ENCODE peak calls at places on chromosomes 5 and 9, in seven cellular contexts. T is NCI-H446; J is caudate nucleus; S is psoas muscle; O is dermis blood vessel endothelial cell; N is amniotic epithelial cell; E is activated T-cell treated with anti-CD3 and anti-CD28 coated beads, Interleukin-2, amount 50 U/mL, for 72 hours. X is an unnamed sample.

GRCh38 chr9:13719981-13720380 is 440.5 kb upstream of the MPDZ start:
- DNase-seq in T (no peak), J (no peak), S (no peak), O (no peak), N (peak), E (no peak), X (no peak)

GRCh38 chr9:17600962-17601593 is 22.2 kb downstream of the SH3GL2 start:
- DNase-seq in T (no peak), J (no peak), S (no peak), O (no peak), N (peak), E (no peak), X (no peak)

GRCh38 chr9:70832487-70832886 is 288.9 kb downstream of the TRPM3 start:
- DNase-seq in T (no peak), J (no peak), S (no peak), O (no peak), N (peak), E (no peak), X (no peak)

GRCh38 chr9:69429281-69429680 is 104.3 kb downstream of the ENTREP1 start:
- DNase-seq in T (no peak), J (no peak), S (no peak), O (no peak), N (no peak), E (no peak), X (no peak)

GRCh38 chr5:57386958-57387357 is 95.7 kb downstream of the ACTBL2 start:
- DNase-seq in T (no peak), J (no peak), S (no peak), O (peak), N (peak), E (no peak), X (no peak)

GRCh38 chr5:163569284-163569683 is 63.9 kb downstream of the MAT2B start:
- DNase-seq in T (no peak), J (no peak), S (no peak), O (peak), N (peak), E (no peak), X (no peak)

GRCh38 chr5:96857924-96858323 is 18.4 kb upstream of the ERAP2 start:
- DNase-seq in T (no peak), J (no peak), S (no peak), O (no peak), N (no peak), E (no peak), X (no peak)

GRCh38 chr5:154995679-154996078 is 17.9 kb upstream of the KIF4B start:
- DNase-seq in T (no peak), J (no peak), S (no peak), O (peak), N (no peak), E (no peak), X (no peak)

GRCh38 chr9:138114501-138115245 is 237.1 kb downstream of the CACNA1B start:
- DNase-seq in T (no peak), J (no peak), S (no peak), O (no peak), N (no peak), E (no peak), X (no peak)

GRCh38 chr9:136107155-136107952 is 11.3 kb downstream of the TMEM250 start:
- DNase-seq in T (no peak), J (no peak), S (peak), O (no peak), N (no peak), E (peak), X (peak)

GRCh38 chr5:105274079-105274478 is 1711.5 kb upstream of the NUDT12 start:
- DNase-seq in T (no peak), J (no peak), S (no peak), O (no peak), N (no peak), E (no peak), X (no peak)

GRCh38 chr5:111699976-111700375 is 57.0 kb downstream of the NREP start:
- DNase-seq in T (no peak), J (no peak), S (no peak), O (no peak), N (no peak), E (no peak), X (no peak)

GRCh38 chr5:41870621-41871048 is 410 bp upstream of the OXCT1 start:
- DNase-seq in T (no peak), J (no peak), S (no peak), O (no peak), N (no peak), E (no peak), X (no peak)

GRCh38 chr9:69542942-69543704 is 129.0 kb downstream of the APBA1 start:
- DNase-seq in T (no peak), J (peak), S (no peak), O (no peak), N (no peak), E (no peak), X (no peak)

GRCh38 chr9:126377521-126377920 is 50.9 kb downstream of the MVB12B start:
- DNase-seq in T (no peak), J (peak), S (no peak), O (no peak), N (no peak), E (no peak), X (no peak)

GRCh38 chr5:178192787-178193186 is 5.6 kb upstream of the GMCL2 start:
- DNase-seq in T (no peak), J (no peak), S (no peak), O (no peak), N (no peak), E (no peak), X (no peak)

GRCh38 chr5:6583049-6583880 is 49.6 kb downstream of the NSUN2 start:
- DNase-seq in T (no peak), J (no peak), S (peak), O (peak), N (peak), E (peak), X (peak)

GRCh38 chr5:16596541-16596940 is 20.3 kb downstream of the RETREG1 start:
- DNase-seq in T (no peak), J (no peak), S (no peak), O (no peak), N (peak), E (no peak), X (no peak)

GRCh38 chr9:109182940-109183798 is 16.1 kb upstream of the FRRS1L start:
- DNase-seq in T (no peak), J (no peak), S (no peak), O (peak), N (peak), E (peak), X (no peak)

GRCh38 chr5:55800924-55801323 is 50.2 kb upstream of the IL31RA start:
- DNase-seq in T (no peak), J (no peak), S (no peak), O (no peak), N (no peak), E (no peak), X (no peak)

GRCh38 chr5:177429248-177430045 is 3.0 kb downstream of the GRK6 start:
- DNase-seq in T (no peak), J (no peak), S (peak), O (no peak), N (peak), E (peak), X (peak)

GRCh38 chr5:73973135-73973534 is 347.1 kb downstream of the ARHGEF28 start:
- DNase-seq in T (no peak), J (no peak), S (no peak), O (no peak), N (no peak), E (no peak), X (no peak)

GRCh38 chr9:130857864-130858730 is 23.0 kb downstream of the ABL1 start:
- DNase-seq in T (no peak), J (no peak), S (peak), O (peak), N (peak), E (no peak), X (no peak)

GRCh38 chr5:32522429-32523143 is 62.8 kb upstream of the SUB1 start:
- DNase-seq in T (no peak), J (no peak), S (peak), O (no peak), N (peak), E (peak), X (peak)

GRCh38 chr5:154813736-154814135 is 36.7 kb downstream of the FAXDC2 start:
- DNase-seq in T (no peak), J (no peak), S (no peak), O (no peak), N (no peak), E (peak), X (peak)

GRCh38 chr5:147474140-147474539 is 35.7 kb downstream of the DPYSL3 start:
- DNase-seq in T (no peak), J (no peak), S (no peak), O (no peak), N (no peak), E (no peak), X (no peak)

GRCh38 chr5:96036301-96036700 is 74.7 kb upstream of the ELL2 start:
- DNase-seq in T (no peak), J (no peak), S (no peak), O (no peak), N (no peak), E (no peak), X (no peak)

GRCh38 chr5:419970-420369 is 23.0 kb upstream of the EXOC3 start:
- DNase-seq in T (no peak), J (no peak), S (peak), O (no peak), N (peak), E (no peak), X (no peak)

GRCh38 chr5:10289353-10289752 is 18.3 kb downstream of the CMBL start:
- DNase-seq in T (peak), J (no peak), S (peak), O (no peak), N (no peak), E (no peak), X (no peak)

GRCh38 chr5:23274156-23274555 is 233.3 kb upstream of the PRDM9 start:
- DNase-seq in T (no peak), J (no peak), S (no peak), O (no peak), N (no peak), E (no peak), X (no peak)

GRCh38 chr5:179269781-179270543 is 75.3 kb downstream of the ADAMTS2 start:
- DNase-seq in T (no peak), J (no peak), S (no peak), O (no peak), N (no peak), E (no peak), X (no peak)

GRCh38 chr9:75866273-75866871 is 24.1 kb upstream of the PCSK5 start:
- DNase-seq in T (no peak), J (no peak), S (no peak), O (peak), N (peak), E (peak), X (peak)

GRCh38 chr5:55467862-55468551 is 66.8 kb downstream of the PLPP1 start:
- DNase-seq in T (no peak), J (no peak), S (no peak), O (peak), N (no peak), E (no peak), X (no peak)

GRCh38 chr5:141839015-141839513 is 39.1 kb downstream of the PCDH1 start:
- DNase-seq in T (no peak), J (no peak), S (no peak), O (peak), N (no peak), E (no peak), X (no peak)

GRCh38 chr9:118209343-118209742 is 505.1 kb downstream of the TLR4 start:
- DNase-seq in T (no peak), J (no peak), S (no peak), O (no peak), N (no peak), E (no peak), X (no peak)

GRCh38 chr9:105403552-105404246 is 44.1 kb upstream of the FSD1L start:
- DNase-seq in T (no peak), J (no peak), S (no peak), O (no peak), N (no peak), E (no peak), X (no peak)

GRCh38 chr9:15308511-15308910 is 1.5 kb upstream of the TTC39B start:
- DNase-seq in T (no peak), J (no peak), S (no peak), O (no peak), N (peak), E (no peak), X (no peak)

GRCh38 chr5:172733179-172733973 is 37.6 kb downstream of the DUSP1 start:
- DNase-seq in T (no peak), J (no peak), S (peak), O (peak), N (peak), E (no peak), X (no peak)

GRCh38 chr5:155960177-155960576 is 366.8 kb upstream of the SGCD start:
- DNase-seq in T (no peak), J (no peak), S (no peak), O (no peak), N (no peak), E (no peak), X (no peak)

GRCh38 chr5:81288021-81288433 is 13.4 kb upstream of the ZCCHC9 start:
- DNase-seq in T (no peak), J (no peak), S (no peak), O (no peak), N (no peak), E (no peak), X (no peak)

X was measured in activated CD4-positive, alpha-beta memory T cell treated with anti-CD3 and anti-CD28 coated beads, Interleukin-2, amount 10 ng/mL, durations not matched to agents 7 days and 5 days.